ENCODE peak calls at places on chromosomes 2 and 18, in five cellular contexts. B is right lobe of liver, L is transverse colon, A is adrenal gland, N is lower lobe of right lung. I is an unnamed sample.

GRCh38 chr2:133732982-133733670 is 164.9 kb upstream of the NCKAP5 start:
- DNase-seq in B (no peak), A (no peak), N (no peak), L (no peak), I (no peak)

GRCh38 chr2:120684691-120685402 is 50.8 kb upstream of the GLI2 start:
- DNase-seq in A (no peak), N (no peak), L (no peak), B (no peak), I (no peak)

GRCh38 chr2:62305421-62306176 is 109.7 kb downstream of the B3GNT2 start:
- DNase-seq in L (no peak), N (no peak), B (no peak), A (no peak), I (no peak)

GRCh38 chr2:205482399-205483065 is 199.8 kb upstream of the NRP2 start:
- DNase-seq in A (no peak), L (no peak), N (no peak), B (no peak), I (peak; percentile 17)

GRCh38 chr2:146572598-146572997 is 1272.2 kb upstream of the ACVR2A start:
- DNase-seq in B (no peak), L (no peak), N (no peak), A (no peak), I (no peak)

GRCh38 chr2:240423788-240424191 is 11.7 kb upstream of the GPC1 start:
- DNase-seq in B (peak; percentile 10), N (peak; percentile 37), L (no peak), A (no peak), I (no peak)

GRCh38 chr2:48356701-48357322 is 173.1 kb upstream of the STON1 start:
- DNase-seq in L (no peak), A (no peak), B (no peak), N (no peak), I (no peak)

GRCh38 chr2:9207641-9208301 is 1.2 kb downstream of the ASAP2 start:
- DNase-seq in B (no peak), N (peak; percentile 68), L (peak; percentile 64), A (peak; percentile 27), I (no peak)

GRCh38 chr18:80252136-80252535 is 4.8 kb upstream of the PARD6G start:
- DNase-seq in A (no peak), L (no peak), N (no peak), B (no peak), I (no peak)

GRCh38 chr2:196487426-196487825 is 152.1 kb upstream of the CCDC150 start:
- DNase-seq in L (no peak), N (no peak), A (no peak), B (no peak), I (no peak)

GRCh38 chr2:70349921-70350685 is 48.2 kb upstream of the FAM136A start:
- DNase-seq in N (no peak), L (no peak), B (no peak), A (no peak), I (no peak)

GRCh38 chr2:238096311-238097011 is 3.7 kb upstream of the ESPNL start:
- DNase-seq in A (no peak), L (no peak), B (no peak), N (no peak), I (no peak)

GRCh38 chr18:8319798-8320477 is 289.3 kb upstream of the RAB12 start:
- DNase-seq in L (no peak), A (no peak), B (no peak), N (no peak), I (no peak)

GRCh38 chr2:39545957-39546356 is 108.9 kb upstream of the MAP4K3 start:
- DNase-seq in A (no peak), L (no peak), N (no peak), B (no peak), I (no peak)

GRCh38 chr2:174673876-174674275 is 76.3 kb upstream of the WIPF1 start:
- DNase-seq in L (no peak), N (no peak), A (no peak), B (no peak), I (no peak)

GRCh38 chr2:237427807-237428506 is 14.0 kb upstream of the COL6A3 start:
- DNase-seq in A (no peak), N (no peak), L (no peak), B (no peak), I (no peak)

GRCh38 chr2:205895981-205896655 is 189.9 kb downstream of the INO80D start:
- DNase-seq in B (no peak), N (no peak), A (no peak), L (no peak), I (no peak)

GRCh38 chr18:60664736-60665135 is 292.2 kb upstream of the MC4R start:
- DNase-seq in N (no peak), B (no peak), L (no peak), A (no peak), I (no peak)

GRCh38 chr2:30615926-30616325 is 168.9 kb downstream of the LCLAT1 start:
- DNase-seq in B (no peak), L (no peak), A (no peak), N (no peak), I (no peak)

GRCh38 chr2:173193925-173194324 is 118.3 kb downstream of the MAP3K20 start:
- DNase-seq in L (no peak), B (no peak), N (no peak), A (no peak), I (no peak)

GRCh38 chr2:167726788-167727187 is 520.6 kb downstream of the STK39 start:
- DNase-seq in N (no peak), L (no peak), A (no peak), B (no peak), I (no peak)

DNA sequence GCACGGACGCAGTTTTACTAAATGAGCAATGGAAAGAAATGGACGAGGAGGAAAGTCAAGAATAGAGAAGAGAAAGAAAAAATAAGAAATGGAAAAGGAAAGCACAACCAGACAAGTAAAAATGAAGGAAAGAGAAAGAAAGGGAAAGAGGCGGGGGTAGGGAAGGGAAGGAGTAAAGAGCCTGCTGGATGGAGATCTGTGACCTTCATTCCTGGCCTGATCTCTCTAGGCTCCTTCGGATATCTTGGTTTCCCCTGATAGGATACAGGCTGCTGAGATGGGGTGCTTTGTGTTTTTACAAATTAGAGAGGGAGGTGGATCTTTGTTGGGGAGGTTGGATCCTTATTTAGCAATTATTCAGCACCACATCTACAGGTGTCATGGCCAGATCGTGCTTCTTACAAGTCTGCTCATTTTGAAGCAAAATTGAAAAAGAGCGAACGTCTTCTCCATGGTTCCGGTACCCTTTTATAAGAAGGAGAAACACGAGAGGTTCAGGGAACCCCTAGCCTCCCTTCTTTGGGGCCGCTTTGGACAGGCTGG is 764 bp upstream of the LRP2 start:
- DNase-seq in B (no peak), N (no peak), L (no peak), A (no peak), I (no peak)
- H3K4me3 ChIP-seq in B (peak overlapping the region; percentile 57), N (peak overlapping the region; percentile 63), L (peak overlapping the region; percentile 41), A (no peak overlapping the region), I (peak overlapping the region; percentile 26)

GRCh38 chr2:136932700-136933099 is 167.4 kb downstream of the THSD7B start:
- DNase-seq in A (no peak), N (no peak), B (no peak), L (no peak), I (no peak)
- TF ChIP-seq CTCF in A (peak; percentile 28), N (peak; percentile 33), B (peak; percentile 12), L (no peak), I (no peak)

GRCh38 chr2:230220347-230220969 is 674 bp upstream of the SP110 start:
- DNase-seq in N (no peak), A (no peak), B (no peak), L (no peak), I (no peak)
- H3K4me1 ChIP-seq in N (peaks cover 37% of the 10 kb centered on the region), A (peaks cover 6% of the 10 kb centered on the region), B (peaks cover 9% of the 10 kb centered on the region), L (peaks cover 11% of the 10 kb centered on the region), I (peaks cover 3% of the 10 kb centered on the region)

GRCh38 chr2:45813003-45813601 is 161.6 kb downstream of the PRKCE start:
- DNase-seq in B (no peak), L (no peak), N (no peak), A (no peak), I (peak; percentile 40)
- H3K4me3 ChIP-seq in B (no peak overlapping the region), L (no peak overlapping the region), N (no peak overlapping the region), A (no peak overlapping the region), I (no peak overlapping the region)

DNA sequence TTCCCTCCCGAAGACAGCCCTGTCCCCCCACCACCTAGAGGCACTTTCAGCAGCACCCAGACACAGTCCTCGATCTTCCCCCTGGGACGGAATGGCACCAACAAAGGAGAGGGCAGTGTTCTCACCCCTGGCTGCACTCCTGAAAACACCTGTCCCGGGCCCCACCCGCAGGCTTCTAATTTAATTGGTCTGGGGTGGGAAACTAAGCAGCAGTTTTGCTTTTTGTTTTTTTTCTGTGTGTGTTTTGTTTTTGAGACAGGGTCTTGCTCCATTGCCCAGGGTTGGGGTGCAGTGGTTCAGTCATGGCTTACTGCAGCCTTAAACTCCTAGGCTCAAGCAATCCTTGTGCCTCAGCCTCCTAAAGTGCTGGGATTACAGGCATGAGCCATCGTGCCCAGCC is 38.4 kb upstream of the REL start:
- DNase-seq in L (no peak), A (no peak), B (no peak), N (no peak), I (no peak)
- TF ChIP-seq CTCF in L (no peak), A (no peak), B (no peak), N (no peak), I (no peak)

GRCh38 chr2:201857326-201857725 is 51.0 kb downstream of the CDK15 start:
- DNase-seq in L (no peak), N (no peak), A (no peak), B (no peak), I (no peak)
- H3K4me1 ChIP-seq in L (no peaks in the 10 kb centered on the region), N (peaks cover 8% of the 10 kb centered on the region), A (no peaks in the 10 kb centered on the region), B (no peaks in the 10 kb centered on the region), I (no peaks in the 10 kb centered on the region)

I was measured in uterus.